ENCODE peak calls at places on chromosomes 12 and 14, in eight cellular contexts. B, X, K, F, A, Y, P and Z are unnamed samples.

GRCh38 chr14:29925106-29925722 is 2.4 kb downstream of the PRKD1 start:
- DNase-seq in B (no peak), X (no peak), K (no peak), F (peak; percentile 85), A (no peak), Y (no peak), P (peak; percentile 83), Z (no peak)

GRCh38 chr12:123801573-123802178 is 39.6 kb downstream of the DNAH10 start:
- DNase-seq in B (peak; percentile 72), X (no peak), K (no peak), F (peak; percentile 17), A (no peak), Y (peak; percentile 7), P (peak; percentile 5), Z (no peak)

GRCh38 chr12:129594098-129594497 is 309.7 kb downstream of the TMEM132D start:
- DNase-seq in B (no peak), X (no peak), K (no peak), F (no peak), A (no peak), Y (no peak), P (peak; percentile 45), Z (no peak)

GRCh38 chr12:48883305-48884171 is 17.9 kb upstream of the RND1 start:
- DNase-seq in B (no peak), X (no peak), K (no peak), F (peak; percentile 95), A (peak; percentile 39), Y (no peak), P (no peak), Z (no peak)

GRCh38 chr12:71063087-71063486 is 94.7 kb downstream of the TSPAN8 start:
- DNase-seq in B (peak; percentile 26), X (no peak), K (no peak), F (no peak), A (no peak), Y (no peak), P (no peak), Z (no peak)

GRCh38 chr12:104314242-104314614 is 10.7 kb downstream of the EID3 start:
- DNase-seq in B (peak; percentile 51), X (no peak), K (no peak), F (no peak), A (no peak), Y (no peak), P (no peak), Z (no peak)

GRCh38 chr12:27769142-27769672 is 10.8 kb upstream of the KLHL42 start:
- DNase-seq in B (no peak), X (no peak), K (no peak), F (no peak), A (no peak), Y (no peak), P (no peak), Z (no peak)

GRCh38 chr12:110503432-110503831 is 1.3 kb downstream of the RAD9B start:
- DNase-seq in B (peak; percentile 14), X (no peak), K (no peak), F (no peak), A (no peak), Y (no peak), P (no peak), Z (no peak)

GRCh38 chr14:51848120-51848519 is 12.3 kb upstream of the GNG2 start:
- DNase-seq in B (no peak), X (no peak), K (no peak), F (no peak), A (no peak), Y (no peak), P (no peak), Z (no peak)

GRCh38 chr12:95820096-95820703 is 29.6 kb upstream of the NTN4 start:
- DNase-seq in B (peak; percentile 88), X (no peak), K (no peak), F (peak; percentile 33), A (no peak), Y (no peak), P (peak; percentile 25), Z (no peak)

DNA sequence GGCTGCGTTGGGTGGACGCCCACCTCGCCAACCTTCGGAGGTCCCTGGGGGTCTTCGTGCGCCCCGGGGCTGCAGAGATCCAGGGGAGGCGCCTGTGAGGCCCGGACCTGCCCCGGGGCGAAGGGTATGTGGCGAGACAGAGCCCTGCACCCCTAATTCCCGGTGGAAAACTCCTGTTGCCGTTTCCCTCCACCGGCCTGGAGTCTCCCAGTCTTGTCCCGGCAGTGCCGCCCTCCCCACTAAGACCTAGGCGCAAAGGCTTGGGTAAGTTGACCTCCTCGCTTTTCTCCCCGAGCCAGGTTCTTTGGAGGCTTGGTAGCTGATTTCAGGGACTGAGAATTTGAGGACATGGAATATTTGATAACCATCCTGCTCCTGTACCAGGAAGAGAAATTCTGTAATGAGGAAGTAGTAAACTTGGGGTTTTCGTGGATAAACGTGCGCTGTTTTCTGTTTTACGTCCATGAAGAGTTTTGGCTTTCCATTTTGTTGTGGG is 530 bp downstream of the APAF1 start:
- DNase-seq in B (peak; percentile 18), X (no peak), K (no peak), F (peak; percentile 53), A (peak; percentile 23), Y (no peak), P (no peak), Z (peak; percentile 24)
- H3K27ac ChIP-seq in B (no peak overlapping the region), X (peak overlapping the region; percentile 83), K (peak overlapping the region; percentile 96), F (peak overlapping the region; percentile 9), A (no peak overlapping the region), Y (no peak overlapping the region), P (peak overlapping the region; percentile 93), Z (peak overlapping the region; percentile 73)

GRCh38 chr12:65881348-65881961 is 57.2 kb downstream of the HMGA2 start:
- DNase-seq in B (no peak), X (no peak), K (peak; percentile 70), F (peak; percentile 53), A (no peak), Y (no peak), P (peak; percentile 55), Z (no peak)
- H3K27ac ChIP-seq in B (no peak overlapping the region), X (no peak overlapping the region), K (no peak overlapping the region), F (no peak overlapping the region), A (no peak overlapping the region), Y (no peak overlapping the region), P (peak overlapping the region; percentile 65), Z (no peak overlapping the region)

GRCh38 chr14:99479160-99479902 is 1.3 kb downstream of the SETD3 start:
- DNase-seq in B (no peak), X (no peak), K (no peak), F (no peak), A (no peak), Y (no peak), P (no peak), Z (no peak)

GRCh38 chr14:99481745-99482099 is 513 bp downstream of the CCNK start:
- DNase-seq in B (peak; percentile 25), X (peak; percentile 29), K (no peak), F (peak; percentile 51), A (no peak), Y (peak; percentile 8), P (peak; percentile 27), Z (no peak)

GRCh38 chr14:99480856-99481744 is at the start of the genes CCNK and SETD3:
- DNase-seq in B (peak; percentile 99), X (peak; percentile 100), K (peak; percentile 100), F (peak; percentile 100), A (peak; percentile 94), Y (peak; percentile 95), P (peak; percentile 98), Z (peak; percentile 100)

GRCh38 chr14:99479903-99480855 is 480 bp downstream of the SETD3 start:
- DNase-seq in B (peak; percentile 54), X (peak; percentile 33), K (peak; percentile 85), F (peak; percentile 69), A (no peak), Y (no peak), P (peak; percentile 65), Z (peak; percentile 38)

DNA sequence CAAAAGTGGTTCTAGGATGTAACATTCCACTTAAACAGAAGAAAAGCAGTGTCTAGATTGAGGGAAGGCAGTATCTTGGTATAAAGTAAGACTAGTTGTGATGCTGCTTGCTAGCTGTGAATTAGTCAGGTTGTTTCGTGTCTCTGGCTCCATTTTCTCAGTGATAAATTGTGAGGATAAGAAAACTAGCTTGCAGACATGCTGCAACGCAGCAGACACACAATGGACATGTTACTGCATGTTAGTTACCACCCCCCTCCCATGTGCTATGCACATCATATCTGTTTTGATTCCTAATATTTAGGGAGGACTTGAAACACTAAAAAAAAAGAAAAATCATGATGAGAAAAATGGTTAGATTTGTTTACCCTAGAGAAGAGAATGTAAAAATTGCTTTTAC is 2.9 kb downstream of the CCNK start:
- DNase-seq in B (no peak), X (no peak), K (no peak), F (no peak), A (no peak), Y (no peak), P (no peak), Z (no peak)
- H3K27ac ChIP-seq in B (no peak overlapping the region), X (no peak overlapping the region), K (no peak overlapping the region), F (no peak overlapping the region), A (no peak overlapping the region), Y (no peak overlapping the region), P (no peak overlapping the region), Z (no peak overlapping the region)

DNA sequence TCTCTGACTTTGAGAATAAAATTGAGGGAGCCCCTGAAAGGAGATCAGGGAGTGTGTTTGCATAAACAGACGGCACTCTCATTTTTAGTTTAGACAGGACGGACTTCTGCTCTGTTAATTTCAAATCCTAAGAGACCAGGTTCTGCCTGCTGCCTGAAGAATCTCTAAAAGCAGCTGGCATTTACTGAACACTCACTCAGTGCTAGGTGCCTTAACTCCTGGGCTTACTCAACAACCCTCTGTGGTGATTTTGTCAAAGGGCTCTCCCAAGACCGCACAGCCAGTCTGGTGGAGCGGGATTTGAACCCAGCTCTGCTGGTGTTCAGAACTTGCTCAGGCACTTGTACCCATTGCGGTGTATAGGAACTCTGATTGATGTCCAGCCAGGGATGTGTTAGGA is 2.2 kb downstream of the ORAI1 start:
- DNase-seq in B (no peak), X (no peak), K (no peak), F (no peak), A (no peak), Y (no peak), P (no peak), Z (no peak)
- H3K27ac ChIP-seq in B (no peak overlapping the region), X (peak overlapping the region; percentile 94), K (no peak overlapping the region), F (no peak overlapping the region), A (no peak overlapping the region), Y (no peak overlapping the region), P (no peak overlapping the region), Z (no peak overlapping the region)

GRCh38 chr12:52185400-52185967 is 6.3 kb downstream of the KRT80 start:
- DNase-seq in B (no peak), X (no peak), K (no peak), F (peak; percentile 46), A (peak; percentile 46), Y (no peak), P (no peak), Z (no peak)
- H3K27ac ChIP-seq in B (peak overlapping the region; percentile 64), X (no peak overlapping the region), K (peak overlapping the region; percentile 72), F (no peak overlapping the region), A (peak overlapping the region; percentile 75), Y (no peak overlapping the region), P (peak overlapping the region; percentile 24), Z (no peak overlapping the region)

DNA sequence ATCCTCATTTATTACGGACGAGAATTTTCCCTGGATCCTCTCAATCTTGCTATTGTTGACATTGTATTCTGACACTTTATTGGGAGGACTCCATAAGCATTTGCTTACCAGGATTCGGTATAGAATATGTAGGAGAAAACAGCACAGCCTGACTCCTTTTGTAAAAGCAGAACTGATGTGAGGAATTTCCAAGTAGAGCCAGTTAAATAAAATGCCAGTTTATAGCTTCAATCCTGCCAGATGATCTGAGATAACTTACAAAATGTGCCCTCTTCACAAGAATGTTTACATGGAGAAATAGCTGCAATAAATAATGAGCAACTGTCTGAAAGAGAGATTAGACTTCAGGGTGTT is 332.9 kb upstream of the PRICKLE1 start:
- DNase-seq in B (no peak), X (no peak), K (no peak), F (no peak), A (no peak), Y (no peak), P (no peak), Z (no peak)
- H3K27ac ChIP-seq in B (peak overlapping the region; percentile 56), X (no peak overlapping the region), K (no peak overlapping the region), F (peak overlapping the region; percentile 40), A (peak overlapping the region; percentile 10), Y (no peak overlapping the region), P (no peak overlapping the region), Z (no peak overlapping the region)